ENCODE peak calls at places on chromosomes 3 and 15, in six cellular contexts. S is ELR; D is stimulated activated CD4-positive, alpha-beta T cell treated with anti-CD3 and anti-CD28 coated beads, Interleukin-4, amount 100 ng/mL, for 1 hour; R is stimulated activated CD8-positive, alpha-beta memory T cell treated with anti-CD3 and anti-CD28 coated beads, Interleukin-7, amount 100 ng/mL, for 1 hour; I is choroid plexus epithelial cell; K is nephron progenitor cell. P is an unnamed sample.

GRCh38 chr15:35260961-35261360 is 175.9 kb upstream of the NANOGP8 start:
- DNase-seq in R (no peak), D (no peak), I (no peak), K (no peak), S (no peak), P (no peak)

GRCh38 chr3:126746395-126747177 is 42.5 kb downstream of the CHCHD6 start:
- DNase-seq in K (no peak), S (peak; percentile 63), R (no peak), I (peak; percentile 76), D (no peak), P (peak; percentile 80)

GRCh38 chr3:53140575-53141467 is 10.6 kb upstream of the RFT1 start:
- DNase-seq in S (peak; percentile 85), D (no peak), K (no peak), R (no peak), I (peak; percentile 70), P (peak; percentile 67)

GRCh38 chr15:78618064-78618463 is 2.7 kb downstream of the CHRNA3 start:
- DNase-seq in R (no peak), D (no peak), K (no peak), I (no peak), S (no peak), P (no peak)

GRCh38 chr15:41789237-41789636 is 15.0 kb downstream of the MAPKBP1 start:
- DNase-seq in K (no peak), I (no peak), D (no peak), R (no peak), S (no peak), P (no peak)

GRCh38 chr3:162134571-162134970 is 638.0 kb downstream of the OTOL1 start:
- DNase-seq in D (no peak), K (no peak), S (no peak), I (peak; percentile 24), R (no peak), P (peak; percentile 43)

GRCh38 chr15:79924379-79924778 is 27.6 kb upstream of the MTHFS start:
- DNase-seq in D (no peak), R (no peak), K (no peak), I (no peak), S (no peak), P (no peak)

GRCh38 chr15:70437882-70438331 is 325.5 kb downstream of the UACA start:
- DNase-seq in S (peak; percentile 37), K (no peak), R (no peak), D (no peak), I (no peak), P (no peak)

GRCh38 chr3:195101927-195102608 is 168.9 kb downstream of the XXYLT1 start:
- DNase-seq in R (no peak), D (no peak), S (no peak), K (no peak), I (no peak), P (no peak)

GRCh38 chr15:25416693-25417092 is 22.1 kb downstream of the UBE3A start:
- DNase-seq in K (no peak), S (no peak), I (no peak), R (no peak), D (no peak), P (peak; percentile 47)

GRCh38 chr3:111594205-111594604 is 941 bp downstream of the ZBED2 start:
- DNase-seq in S (peak; percentile 87), R (no peak), K (no peak), I (peak; percentile 72), D (no peak), P (peak; percentile 90)

GRCh38 chr3:134370611-134371451 is 3.4 kb downstream of the AMOTL2 start:
- DNase-seq in D (no peak), K (no peak), S (no peak), R (no peak), I (no peak), P (no peak)

GRCh38 chr3:169389925-169390253 is 273.6 kb downstream of the MECOM start:
- DNase-seq in D (no peak), K (no peak), I (no peak), R (no peak), S (no peak), P (no peak)

GRCh38 chr15:33215941-33216872 is 21.7 kb upstream of the FMN1 start:
- DNase-seq in D (no peak), I (peak; percentile 66), K (no peak), S (peak; percentile 59), R (no peak), P (peak; percentile 50)

GRCh38 chr15:68158046-68158628 is 47.0 kb downstream of the CALML4 start:
- DNase-seq in K (no peak), I (peak; percentile 53), R (no peak), D (no peak), S (no peak), P (peak; percentile 47)

GRCh38 chr3:112519424-112520001 is 20.2 kb upstream of the BTLA start:
- DNase-seq in K (peak; percentile 4), I (peak; percentile 93), S (peak; percentile 80), D (no peak), R (no peak), P (peak; percentile 81)

GRCh38 chr15:79170256-79170664 is 79.7 kb upstream of the RASGRF1 start:
- DNase-seq in I (peak; percentile 28), R (no peak), S (peak; percentile 50), K (no peak), D (no peak), P (peak; percentile 50)

GRCh38 chr15:82139823-82140268 is 94.0 kb upstream of the MEX3B start:
- DNase-seq in R (no peak), K (no peak), I (peak; percentile 73), S (peak; percentile 81), D (no peak), P (peak; percentile 65)

GRCh38 chr3:128784228-128784627 is 58.2 kb downstream of the RAB7A start:
- DNase-seq in I (peak; percentile 47), D (peak; percentile 67), R (no peak), S (no peak), K (peak; percentile 66), P (no peak)

GRCh38 chr3:54427951-54428871 is 305.9 kb downstream of the CACNA2D3 start:
- DNase-seq in D (peak; percentile 2), I (peak; percentile 90), R (no peak), K (peak; percentile 70), S (peak; percentile 56), P (peak; percentile 77)

GRCh38 chr3:25817638-25818037 is 27.7 kb downstream of the OXSM start:
- DNase-seq in S (no peak), I (no peak), R (no peak), K (no peak), D (no peak), P (no peak)

GRCh38 chr3:48693826-48694225 is 8.1 kb upstream of the NCKIPSD start:
- DNase-seq in D (no peak), R (no peak), K (no peak), S (no peak), I (no peak), P (no peak)

GRCh38 chr3:194075802-194076460 is 60.0 kb upstream of the HES1 start:
- DNase-seq in R (no peak), S (no peak), D (no peak), I (peak; percentile 35), K (no peak), P (no peak)

GRCh38 chr15:66802087-66803001 is 100.3 kb downstream of the SMAD6 start:
- DNase-seq in S (peak; percentile 47), K (no peak), I (peak; percentile 47), D (no peak), R (no peak), P (peak; percentile 49)

GRCh38 chr15:69341356-69341755 is 42.6 kb downstream of the PAQR5 start:
- DNase-seq in I (no peak), S (peak; percentile 69), K (no peak), R (no peak), D (no peak), P (peak; percentile 19)

P was measured in iris pigment epithelial cell.